ENCODE peak calls at places on chromosomes 7 and 10, in seven cellular contexts. T is brain pericyte, Y is T-helper 17 cell, R is HEK293T, X is PC-9, F is immature natural killer cell, Q is right cardiac atrium. O is an unnamed sample.

GRCh38 chr7:2508327-2509231 is 11.0 kb upstream of the LFNG start:
- DNase-seq in T (no peak), Y (peak; percentile 80), R (no peak), X (peak; percentile 65), F (peak; percentile 86), Q (peak; percentile 65), O (no peak)

GRCh38 chr10:124911124-124912051 is 30.5 kb upstream of the ZRANB1 start:
- DNase-seq in T (no peak), Y (no peak), R (no peak), X (no peak), F (no peak), Q (peak; percentile 24), O (no peak)

GRCh38 chr7:46461334-46461777 is 540.3 kb upstream of the IGFBP3 start:
- DNase-seq in T (no peak), Y (no peak), R (no peak), X (no peak), F (no peak), Q (no peak), O (no peak)

GRCh38 chr7:110075450-110075849 is 1015.5 kb upstream of the LRRN3 start:
- DNase-seq in T (no peak), Y (no peak), R (no peak), X (no peak), F (no peak), Q (no peak), O (no peak)

GRCh38 chr7:65371468-65371867 is 2.2 kb upstream of the ZNF92 start:
- DNase-seq in T (no peak), Y (no peak), R (no peak), X (no peak), F (no peak), Q (no peak), O (no peak)

GRCh38 chr7:136139392-136139791 is 162.2 kb upstream of the MTPN start:
- DNase-seq in T (no peak), Y (no peak), R (no peak), X (no peak), F (no peak), Q (no peak), O (no peak)

GRCh38 chr10:66928000-66928770 is 2.3 kb downstream of the LRRTM3 start:
- DNase-seq in T (no peak), Y (no peak), R (no peak), X (no peak), F (no peak), Q (no peak), O (no peak)

GRCh38 chr7:154872811-154873570 is 129.9 kb downstream of the PAXIP1 start:
- DNase-seq in T (no peak), Y (no peak), R (no peak), X (no peak), F (no peak), Q (no peak), O (no peak)

GRCh38 chr10:12729885-12730284 is 271.6 kb downstream of the CCDC3 start:
- DNase-seq in T (no peak), Y (no peak), R (peak; percentile 49), X (no peak), F (no peak), Q (no peak), O (no peak)

GRCh38 chr7:17929647-17930395 is 10.5 kb downstream of the SNX13 start:
- DNase-seq in T (no peak), Y (no peak), R (no peak), X (no peak), F (no peak), Q (no peak), O (no peak)

GRCh38 chr10:53260213-53260612 is 487.6 kb upstream of the MBL2 start:
- DNase-seq in T (no peak), Y (no peak), R (no peak), X (no peak), F (no peak), Q (no peak), O (no peak)

GRCh38 chr10:75648186-75648761 is 216.8 kb downstream of the LRMDA start:
- DNase-seq in T (no peak), Y (no peak), R (no peak), X (no peak), F (no peak), Q (no peak), O (no peak)

GRCh38 chr7:4849390-4849789 is 12.4 kb downstream of the PAPOLB start:
- DNase-seq in T (no peak), Y (no peak), R (no peak), X (peak; percentile 17), F (peak; percentile 53), Q (no peak), O (peak; percentile 12)

GRCh38 chr10:7417103-7417623 is 6.3 kb upstream of the SFMBT2 start:
- DNase-seq in T (no peak), Y (no peak), R (no peak), X (no peak), F (peak; percentile 52), Q (no peak), O (peak; percentile 18)

GRCh38 chr7:28037220-28038010 is 143.2 kb downstream of the JAZF1 start:
- DNase-seq in T (peak; percentile 39), Y (no peak), R (peak; percentile 12), X (peak; percentile 43), F (no peak), Q (no peak), O (peak; percentile 97)

GRCh38 chr10:87818505-87819273 is 663 bp upstream of the ATAD1 start:
- DNase-seq in T (no peak), Y (peak; percentile 37), R (peak; percentile 17), X (peak; percentile 29), F (peak; percentile 60), Q (no peak), O (no peak)

GRCh38 chr7:44289341-44290249 is 35.8 kb downstream of the CAMK2B start:
- DNase-seq in T (no peak), Y (peak; percentile 2), R (no peak), X (no peak), F (no peak), Q (peak; percentile 24), O (no peak)

GRCh38 chr7:10974717-10975032 is 1.0 kb downstream of the PHF14 start:
- DNase-seq in T (no peak), Y (no peak), R (no peak), X (no peak), F (no peak), Q (no peak), O (no peak)

GRCh38 chr7:120729300-120729699 is 128.6 kb downstream of the TSPAN12 start:
- DNase-seq in T (no peak), Y (no peak), R (no peak), X (no peak), F (no peak), Q (no peak), O (no peak)

GRCh38 chr7:11206131-11206921 is 232.7 kb downstream of the PHF14 start:
- DNase-seq in T (no peak), Y (no peak), R (no peak), X (no peak), F (no peak), Q (no peak), O (no peak)

GRCh38 chr10:114648368-114648767 is 9.7 kb downstream of the ABLIM1 start:
- DNase-seq in T (no peak), Y (no peak), R (no peak), X (peak; percentile 21), F (no peak), Q (no peak), O (no peak)

GRCh38 chr7:28024786-28025334 is 155.7 kb downstream of the JAZF1 start:
- DNase-seq in T (no peak), Y (no peak), R (no peak), X (no peak), F (no peak), Q (no peak), O (no peak)

GRCh38 chr10:18104223-18104872 is 35.9 kb upstream of the CACNB2 start:
- DNase-seq in T (peak; percentile 4), Y (no peak), R (peak; percentile 42), X (peak; percentile 28), F (peak; percentile 3), Q (peak; percentile 51), O (peak; percentile 28)

GRCh38 chr10:35124540-35124939 is 2.1 kb upstream of the CREM start:
- DNase-seq in T (no peak), Y (no peak), R (no peak), X (no peak), F (no peak), Q (no peak), O (no peak)

GRCh38 chr7:152025937-152026890 is 740 bp downstream of the GALNT11 start:
- DNase-seq in T (no peak), Y (no peak), R (no peak), X (no peak), F (no peak), Q (no peak), O (no peak)